ENCODE peak calls at places on chromosomes 16 and 17, in six cellular contexts. Q is right lobe of liver, L is astrocyte of the spinal cord, W is fibroblast of lung, A is mucosa of descending colon, N is upper lobe of right lung. D is an unnamed sample.
A peak's percentile ranks its signal among the peaks of the same experiment; 100 is the strongest.

GRCh38 chr16:87834668-87835473 is 34.4 kb downstream of the SLC7A5 start:
- DNase-seq in L (peak; percentile 31), N (no peak), Q (no peak), W (peak; percentile 35), A (no peak), D (no peak)

GRCh38 chr17:2705263-2705662 is 6.3 kb downstream of the CLUH start:
- DNase-seq in Q (no peak), L (peak; percentile 76), A (no peak), W (peak; percentile 71), N (no peak), D (no peak)

GRCh38 chr17:77011173-77012011 is 129.4 kb upstream of the SEC14L1 start:
- DNase-seq in N (no peak), W (peak; percentile 16), L (peak; percentile 49), Q (no peak), A (peak; percentile 80), D (no peak)

GRCh38 chr17:16486373-16487250 is 5.4 kb downstream of the LRRC75A start:
- DNase-seq in A (peak; percentile 96), L (peak; percentile 81), W (peak; percentile 75), N (peak; percentile 93), Q (peak; percentile 70), D (peak; percentile 27)

GRCh38 chr17:2909164-2909852 is 113.1 kb downstream of the RAP1GAP2 start:
- DNase-seq in A (peak; percentile 56), W (no peak), Q (no peak), L (no peak), N (no peak), D (no peak)

GRCh38 chr17:6936370-6937028 is 59.4 kb upstream of the ALOX12 start:
- DNase-seq in Q (no peak), A (peak; percentile 35), W (peak; percentile 24), L (peak; percentile 1), N (no peak), D (no peak)

GRCh38 chr17:40021471-40021961 is 6.3 kb downstream of the CSF3 start:
- DNase-seq in Q (no peak), N (no peak), L (peak; percentile 42), A (no peak), W (peak; percentile 53), D (peak; percentile 29)

GRCh38 chr16:27369806-27370205 is 32.2 kb upstream of the IL21R start:
- DNase-seq in N (peak; percentile 20), W (peak; percentile 57), L (peak; percentile 41), Q (no peak), A (no peak), D (no peak)

GRCh38 chr16:53839150-53839549 is 135.2 kb downstream of the FTO start:
- DNase-seq in W (no peak), Q (no peak), A (no peak), N (no peak), L (no peak), D (no peak)

GRCh38 chr16:51114369-51114768 is 36.7 kb downstream of the SALL1 start:
- DNase-seq in Q (no peak), W (no peak), A (no peak), N (no peak), L (no peak), D (no peak)

GRCh38 chr16:20916289-20916688 is 15.7 kb downstream of the LYRM1 start:
- DNase-seq in L (no peak), N (no peak), W (no peak), Q (no peak), A (no peak), D (no peak)

GRCh38 chr16:78689536-78689935 is 590.1 kb downstream of the WWOX start:
- DNase-seq in L (no peak), Q (no peak), A (no peak), N (no peak), W (no peak), D (no peak)

GRCh38 chr17:72613411-72614292 is 478.8 kb downstream of the SLC39A11 start:
- DNase-seq in W (peak; percentile 78), L (peak; percentile 67), Q (no peak), N (no peak), A (no peak), D (no peak)

GRCh38 chr17:52986056-52986662 is 827.6 kb upstream of the CA10 start:
- DNase-seq in Q (no peak), A (no peak), L (no peak), N (no peak), W (no peak), D (no peak)

GRCh38 chr17:34639706-34640425 is 60.5 kb downstream of the TMEM132E start:
- DNase-seq in A (no peak), Q (no peak), L (no peak), W (no peak), N (no peak), D (no peak)

GRCh38 chr16:22814330-22815105 is 556 bp downstream of the HS3ST2 start:
- DNase-seq in W (no peak), L (no peak), A (no peak), N (no peak), Q (no peak), D (no peak)

GRCh38 chr17:47603830-47604229 is 45.9 kb upstream of the KPNB1 start:
- DNase-seq in W (no peak), N (no peak), Q (no peak), L (no peak), A (no peak), D (no peak)

GRCh38 chr16:31455601-31456314 is 3.5 kb upstream of the ARMC5 start:
- DNase-seq in N (peak; percentile 37), W (no peak), A (no peak), Q (no peak), L (no peak), D (no peak)

GRCh38 chr16:88781140-88782077 is 3.6 kb downstream of the PIEZO1 start:
- DNase-seq in W (no peak), A (peak; percentile 64), N (peak; percentile 85), Q (no peak), L (no peak), D (no peak)

GRCh38 chr16:56773531-56773930 is 43.6 kb downstream of the NUP93 start:
- DNase-seq in N (no peak), L (no peak), A (no peak), Q (no peak), W (no peak), D (no peak)

GRCh38 chr16:825298-826061 is 24.9 kb upstream of the GNG13 start:
- DNase-seq in Q (no peak), N (no peak), W (no peak), A (no peak), L (no peak), D (no peak)

GRCh38 chr17:75404739-75405364 is 626 bp downstream of the GRB2 start:
- DNase-seq in Q (peak; percentile 58), L (peak; percentile 36), N (peak; percentile 79), A (peak; percentile 48), W (peak; percentile 41), D (no peak)

DNA sequence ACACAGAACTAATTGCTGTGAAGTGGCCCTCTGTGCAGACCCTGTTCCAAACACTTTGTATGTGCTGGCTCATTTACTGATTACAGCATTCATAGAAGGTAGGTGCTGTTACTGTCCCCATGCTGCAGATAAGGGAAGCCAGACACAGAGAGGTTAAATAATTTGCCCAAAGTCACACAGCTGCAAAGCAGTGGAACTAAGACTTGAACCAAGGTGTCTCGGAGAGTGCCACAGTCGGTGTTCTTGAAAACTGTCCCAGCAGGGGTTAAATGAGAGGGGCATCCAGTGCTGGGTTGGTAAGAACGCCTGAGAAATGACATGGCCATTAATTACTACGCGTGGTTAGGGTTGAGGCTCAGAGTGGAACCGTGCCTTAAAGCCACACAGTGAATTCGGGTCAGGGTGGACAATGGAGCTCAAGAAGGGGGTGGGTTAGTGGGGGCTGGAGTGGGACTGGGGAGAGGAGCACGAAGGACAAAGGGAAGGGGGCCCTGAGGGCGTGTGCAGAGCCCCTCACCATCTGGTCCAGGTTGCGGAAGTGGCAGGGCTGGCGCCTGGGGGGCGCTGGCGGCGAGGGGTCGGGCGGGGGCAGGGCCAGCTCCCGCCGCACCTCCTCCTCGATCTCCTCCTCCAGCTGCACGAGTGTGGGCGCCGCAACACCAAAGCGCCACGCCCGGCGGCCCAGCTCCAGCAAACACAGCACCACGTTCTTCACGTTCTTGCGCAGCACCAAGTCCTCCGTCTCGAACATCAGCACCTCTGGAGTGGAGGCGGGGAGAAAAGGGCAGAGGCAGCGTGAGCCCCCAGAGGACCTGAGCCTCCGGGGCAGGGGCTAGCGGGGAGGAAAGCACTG is 3.3 kb downstream of the GAS2L2 start:
- DNase-seq in A (no peak), N (no peak), L (no peak), W (no peak), Q (no peak), D (no peak)
- TF ChIP-seq CTCF in A (no peak), N (no peak), L (no peak), W (no peak), Q (no peak), D (no peak)

GRCh38 chr17:65797101-65797500 is 235.7 kb upstream of the AXIN2 start:
- DNase-seq in W (no peak), A (no peak), N (no peak), Q (no peak), L (no peak), D (no peak)

GRCh38 chr17:65800655-65801054 is 239.2 kb upstream of the AXIN2 start:
- DNase-seq in N (no peak), L (no peak), A (no peak), W (peak; percentile 29), Q (no peak), D (no peak)

GRCh38 chr17:65799454-65799853 is 238.0 kb upstream of the AXIN2 start:
- DNase-seq in Q (no peak), W (no peak), N (no peak), A (no peak), L (no peak), D (no peak)

GRCh38 chr17:65799869-65800268 is 238.4 kb upstream of the AXIN2 start:
- DNase-seq in L (no peak), A (no peak), Q (no peak), W (no peak), N (no peak), D (no peak)

GRCh38 chr17:65797809-65798208 is 236.4 kb upstream of the AXIN2 start:
- DNase-seq in A (peak; percentile 33), N (no peak), Q (no peak), W (no peak), L (no peak), D (no peak)
- TF ChIP-seq CTCF in A (no peak), N (no peak), Q (no peak), W (no peak), L (peak; percentile 37), D (no peak)

GRCh38 chr17:78559024-78559423 is 18.2 kb downstream of the DNAH17 start:
- DNase-seq in L (no peak), N (no peak), Q (no peak), A (no peak), W (no peak), D (no peak)

GRCh38 chr17:78558181-78558850 is 18.9 kb downstream of the DNAH17 start:
- DNase-seq in A (no peak), W (peak; percentile 20), Q (no peak), N (no peak), L (peak; percentile 6), D (no peak)

GRCh38 chr17:78560731-78561130 is 16.5 kb downstream of the DNAH17 start:
- DNase-seq in Q (no peak), A (no peak), N (no peak), W (no peak), L (no peak), D (no peak)

GRCh38 chr17:78561166-78561565 is 16.0 kb downstream of the DNAH17 start:
- DNase-seq in N (no peak), L (no peak), A (no peak), W (no peak), Q (no peak), D (no peak)

GRCh38 chr17:78559749-78560368 is 17.3 kb downstream of the DNAH17 start:
- DNase-seq in W (no peak), L (no peak), Q (no peak), N (peak; percentile 71), A (peak; percentile 56), D (no peak)
- TF ChIP-seq CTCF in W (no peak), L (peak; percentile 4), Q (no peak), N (peak; percentile 11), A (peak; percentile 11), D (no peak)

GRCh38 chr17:44205962-44206824 is 6.5 kb upstream of the ATXN7L3 start:
- DNase-seq in W (no peak), A (no peak), Q (no peak), N (no peak), L (no peak), D (no peak)
- TF ChIP-seq CTCF in W (peak; percentile 8), A (no peak), Q (no peak), N (peak; percentile 12), L (peak; percentile 41), D (peak; percentile 28)

D was measured in AG09309.